ENCODE peak calls at places on chromosome 19, in four cellular contexts. One of them, this sample, is unnamed.

GRCh38 chr19:55285225-55285890 is 1.6 kb downstream of the BRSK1 start:
- DNase-seq in Caki2: no peak
- DNase-seq in activated T-helper 1 cell treated with Interleukin-2 at 50 U/mL for 16 hours: no peak
- DNase-seq in lung: no peak
- DNase-seq in this sample: no peak

GRCh38 chr19:39670998-39671397 is 15.3 kb downstream of the LGALS16 start:
- DNase-seq in Caki2: no peak
- DNase-seq in activated T-helper 1 cell treated with Interleukin-2 at 50 U/mL for 16 hours: no peak
- DNase-seq in lung: no peak
- DNase-seq in this sample: no peak

GRCh38 chr19:38705197-38706019 is 38.9 kb downstream of the CAPN12 start:
- DNase-seq in Caki2: no peak
- DNase-seq in activated T-helper 1 cell treated with Interleukin-2 at 50 U/mL for 16 hours: no peak
- DNase-seq in lung: no peak
- DNase-seq in this sample: no peak

GRCh38 chr19:54795763-54796162 is 7.6 kb upstream of the KIR2DL4 start:
- DNase-seq in Caki2: no peak
- DNase-seq in activated T-helper 1 cell treated with Interleukin-2 at 50 U/mL for 16 hours: no peak
- DNase-seq in lung: no peak
- DNase-seq in this sample: no peak

GRCh38 chr19:53580871-53581835 is 43.2 kb downstream of the ZNF331 start:
- DNase-seq in Caki2: no peak
- DNase-seq in activated T-helper 1 cell treated with Interleukin-2 at 50 U/mL for 16 hours: no peak
- DNase-seq in lung: no peak
- DNase-seq in this sample: no peak

GRCh38 chr19:49409441-49410029 is 13.7 kb downstream of the PTH2 start:
- DNase-seq in Caki2: no peak
- DNase-seq in activated T-helper 1 cell treated with Interleukin-2 at 50 U/mL for 16 hours: no peak
- DNase-seq in lung: no peak
- DNase-seq in this sample: no peak

GRCh38 chr19:9912551-9913236 is 23.6 kb downstream of the OLFM2 start:
- DNase-seq in Caki2: no peak
- DNase-seq in activated T-helper 1 cell treated with Interleukin-2 at 50 U/mL for 16 hours: no peak
- DNase-seq in lung: no peak
- DNase-seq in this sample: no peak

GRCh38 chr19:3821857-3822364 is 35.7 kb upstream of the MATK start:
- DNase-seq in Caki2: no peak
- DNase-seq in activated T-helper 1 cell treated with Interleukin-2 at 50 U/mL for 16 hours: peak
- DNase-seq in lung: peak
- DNase-seq in this sample: no peak

GRCh38 chr19:33947565-33947964 is 150.9 kb downstream of the KCTD15 start:
- DNase-seq in Caki2: no peak
- DNase-seq in activated T-helper 1 cell treated with Interleukin-2 at 50 U/mL for 16 hours: no peak
- DNase-seq in lung: no peak
- DNase-seq in this sample: no peak

GRCh38 chr19:35095667-35096368 is 19.8 kb upstream of the FXYD3 start:
- DNase-seq in Caki2: no peak
- DNase-seq in activated T-helper 1 cell treated with Interleukin-2 at 50 U/mL for 16 hours: no peak
- DNase-seq in lung: no peak
- DNase-seq in this sample: no peak

GRCh38 chr19:40110570-40110969 is 19.8 kb upstream of the ZNF780A start:
- DNase-seq in Caki2: no peak
- DNase-seq in activated T-helper 1 cell treated with Interleukin-2 at 50 U/mL for 16 hours: no peak
- DNase-seq in lung: no peak
- DNase-seq in this sample: no peak

GRCh38 chr19:49019242-49019932 is 2.5 kb upstream of the LHB start:
- DNase-seq in Caki2: peak
- DNase-seq in activated T-helper 1 cell treated with Interleukin-2 at 50 U/mL for 16 hours: peak
- DNase-seq in lung: peak
- DNase-seq in this sample: no peak

GRCh38 chr19:9431475-9431874 is 3.9 kb downstream of the ZNF266 start:
- DNase-seq in Caki2: no peak
- DNase-seq in activated T-helper 1 cell treated with Interleukin-2 at 50 U/mL for 16 hours: no peak
- DNase-seq in lung: no peak
- DNase-seq in this sample: no peak

GRCh38 chr19:38233740-38234251 is 9.8 kb upstream of the DPF1 start:
- DNase-seq in Caki2: peak
- DNase-seq in activated T-helper 1 cell treated with Interleukin-2 at 50 U/mL for 16 hours: peak
- DNase-seq in lung: peak
- DNase-seq in this sample: peak

GRCh38 chr19:17633700-17634099 is 54.5 kb downstream of the UNC13A start:
- DNase-seq in Caki2: no peak
- DNase-seq in activated T-helper 1 cell treated with Interleukin-2 at 50 U/mL for 16 hours: no peak
- DNase-seq in lung: no peak
- DNase-seq in this sample: no peak

This sample was measured in kidney glomerular epithelial cell.